ENCODE peak calls at places on chromosome 13, in nine cellular contexts. U, A, V, H, R, I, Z, G and L are unnamed samples.

GRCh38 chr13:30877335-30877734 is 28.7 kb upstream of the MEDAG start:
- DNase-seq in U (no peak), A (no peak), V (no peak), H (no peak), R (no peak), I (peak), Z (no peak), G (peak), L (no peak)

GRCh38 chr13:42807866-42808265 is 26.5 kb downstream of the FAM216B start:
- DNase-seq in U (no peak), A (no peak), V (no peak), H (no peak), R (no peak), I (peak), Z (no peak), G (peak), L (no peak)

GRCh38 chr13:66803759-66804456 is 426.2 kb downstream of the PCDH9 start:
- DNase-seq in U (no peak), A (no peak), V (no peak), H (no peak), R (no peak), I (peak), Z (no peak), G (peak), L (no peak)

GRCh38 chr13:51643114-51643881 is 59.0 kb downstream of the WDFY2 start:
- DNase-seq in U (no peak), A (no peak), V (no peak), H (no peak), R (no peak), I (peak), Z (no peak), G (peak), L (no peak)

GRCh38 chr13:99085139-99085845 is 107.4 kb upstream of the DOCK9 start:
- DNase-seq in U (peak), A (peak), V (no peak), H (no peak), R (no peak), I (no peak), Z (no peak), G (no peak), L (no peak)

GRCh38 chr13:69683921-69684663 is 423.5 kb upstream of the ATXN8OS start:
- DNase-seq in U (no peak), A (no peak), V (no peak), H (no peak), R (no peak), I (no peak), Z (no peak), G (no peak), L (no peak)

GRCh38 chr13:78608705-78609463 is 5.5 kb upstream of the POU4F1 start:
- DNase-seq in U (no peak), A (peak), V (no peak), H (no peak), R (no peak), I (no peak), Z (no peak), G (no peak), L (no peak)

GRCh38 chr13:107266657-107267056 is 698.7 kb upstream of the ARGLU1 start:
- DNase-seq in U (no peak), A (no peak), V (no peak), H (no peak), R (no peak), I (no peak), Z (no peak), G (no peak), L (no peak)

GRCh38 chr13:98910501-98910951 is 67.3 kb downstream of the DOCK9 start:
- DNase-seq in U (peak), A (no peak), V (no peak), H (peak), R (no peak), I (peak), Z (no peak), G (peak), L (no peak)

GRCh38 chr13:49679244-49679643 is 12.0 kb downstream of the EBPL start:
- DNase-seq in U (no peak), A (no peak), V (no peak), H (peak), R (no peak), I (no peak), Z (no peak), G (peak), L (no peak)
- TF ChIP-seq CTCF in U (no peak), A (no peak), V (peak), H (peak), R (no peak), I (peak), Z (no peak), G (peak), L (no peak)

DNA sequence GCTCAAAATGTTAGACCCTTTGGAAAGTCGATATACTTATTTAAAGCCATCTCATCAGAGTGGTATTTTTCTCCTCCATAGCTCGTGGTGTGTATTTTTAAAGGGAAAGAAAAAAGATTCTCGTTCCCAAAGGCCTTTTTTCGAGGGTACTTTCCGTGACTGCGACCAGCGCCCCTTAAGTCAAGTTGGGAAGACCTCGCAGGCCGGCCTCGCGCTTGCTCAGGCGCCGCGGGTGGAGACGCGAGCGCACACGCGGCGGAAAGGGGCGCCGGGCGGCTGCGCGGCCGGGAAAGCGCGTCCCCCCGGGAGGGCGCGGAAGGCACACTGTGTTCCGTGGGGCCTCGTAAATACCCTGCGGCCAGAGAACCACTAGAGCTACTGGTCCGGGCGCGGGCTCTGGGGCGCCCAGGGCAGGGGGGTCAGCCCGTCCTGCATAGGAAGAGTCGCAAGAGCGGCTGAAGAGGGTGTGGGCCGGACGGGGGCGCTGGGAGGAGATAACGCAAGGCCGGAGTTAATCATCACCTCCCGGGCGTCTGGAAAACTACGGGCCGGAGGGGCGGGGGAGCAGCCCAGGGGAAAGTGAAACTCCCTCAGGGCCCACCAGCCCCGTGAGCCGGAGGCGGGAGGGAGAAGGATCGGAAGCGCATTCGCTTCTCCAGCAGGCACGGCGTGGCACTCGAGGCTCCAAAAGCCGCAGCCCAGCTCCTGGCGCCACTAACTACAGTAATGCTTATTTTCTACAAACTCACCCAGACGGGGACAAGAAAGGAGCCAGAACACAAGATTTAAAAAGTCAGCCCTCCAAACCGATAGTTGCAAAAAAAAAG is 1.2 kb upstream of the WBP4 start:
- DNase-seq in U (peak), A (peak), V (peak), H (peak), R (peak), I (peak), Z (peak), G (peak), L (peak)
- TF ChIP-seq CTCF in U (no peak), A (no peak), V (peak), H (peak), R (peak), I (peak), Z (peak), G (peak), L (peak)

GRCh38 chr13:45121421-45121820 is 1.1 kb downstream of the GTF2F2 start:
- DNase-seq in U (no peak), A (no peak), V (no peak), H (no peak), R (no peak), I (peak), Z (no peak), G (peak), L (no peak)
- TF ChIP-seq CTCF in U (no peak), A (no peak), V (no peak), H (peak), R (no peak), I (peak), Z (no peak), G (peak), L (no peak)

DNA sequence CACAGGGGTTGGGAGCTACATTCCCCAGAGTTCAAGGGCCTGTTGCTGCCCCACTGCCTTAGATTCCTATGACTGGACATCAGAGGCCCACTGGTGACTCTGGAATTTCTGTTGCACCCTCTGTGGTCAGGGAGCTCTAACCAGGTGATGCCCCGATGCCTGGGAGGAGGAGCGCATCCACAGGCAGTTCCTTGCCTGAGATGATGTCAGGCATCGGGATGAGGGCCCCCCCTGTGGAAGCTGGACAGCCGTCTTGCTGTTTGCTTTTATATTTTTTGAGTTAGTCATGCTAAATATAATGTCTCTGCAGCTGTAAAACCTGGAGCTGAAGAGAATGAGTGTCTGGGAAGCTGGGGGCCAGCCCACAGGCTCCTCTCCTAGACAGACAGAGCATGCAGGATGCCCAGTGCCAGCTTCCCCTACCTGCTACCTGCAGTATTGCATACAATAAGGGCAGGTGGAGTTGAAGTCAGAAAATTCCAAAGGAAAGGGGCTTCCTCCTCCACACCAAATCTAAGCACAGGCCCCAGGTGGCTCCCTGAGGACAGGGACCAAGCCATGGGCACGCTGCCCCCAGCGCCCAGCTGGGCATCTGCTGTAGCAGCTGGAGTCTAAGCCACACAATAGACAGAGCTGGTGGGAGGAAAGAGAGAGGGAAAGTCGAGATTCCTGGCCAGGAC is 16.2 kb downstream of the COL4A2 start:
- DNase-seq in U (no peak), A (no peak), V (no peak), H (no peak), R (no peak), I (peak), Z (no peak), G (peak), L (no peak)
- TF ChIP-seq CTCF in U (no peak), A (peak), V (no peak), H (no peak), R (no peak), I (peak), Z (no peak), G (peak), L (no peak)

DNA sequence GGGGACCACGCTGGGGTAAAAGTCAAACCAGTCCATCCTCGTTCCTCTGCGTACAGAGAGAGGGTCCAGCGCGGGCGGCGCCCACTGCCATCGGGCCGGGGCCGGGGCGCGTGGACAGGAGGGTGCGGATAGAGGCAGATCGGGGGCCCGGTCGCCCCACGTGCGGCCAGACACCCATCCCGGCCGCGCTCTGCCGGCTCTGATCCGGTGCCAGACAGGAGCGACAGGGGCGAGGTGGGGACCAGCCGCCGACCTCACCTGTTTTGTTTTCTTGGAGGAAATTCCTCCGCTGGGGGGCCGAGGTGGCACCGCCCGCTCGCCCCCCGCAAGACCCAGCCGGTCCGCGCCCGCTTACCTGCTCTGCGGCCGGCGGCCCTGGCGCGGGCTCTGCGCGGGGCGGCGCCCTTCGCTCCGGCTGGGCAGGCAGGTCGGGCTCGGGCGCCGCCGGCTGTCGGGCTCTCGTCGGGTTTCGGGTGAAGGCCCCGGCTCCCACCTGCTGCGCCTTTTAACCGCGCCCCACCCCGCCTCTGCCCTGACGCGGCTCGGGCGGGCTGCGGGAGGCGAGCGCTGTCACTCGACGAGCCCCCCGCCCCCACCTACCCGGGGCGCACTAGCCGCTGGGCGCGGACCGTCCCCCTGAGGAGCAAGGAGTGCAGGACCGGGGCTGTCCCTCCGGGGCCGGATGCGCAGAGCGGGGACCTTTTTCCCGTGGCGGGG is at the start of gene GJB6:
- DNase-seq in U (peak), A (peak), V (no peak), H (no peak), R (peak), I (no peak), Z (no peak), G (no peak), L (no peak)
- TF ChIP-seq CTCF in U (no peak), A (no peak), V (no peak), H (no peak), R (no peak), I (no peak), Z (no peak), G (no peak), L (no peak)

GRCh38 chr13:46176756-46177155 is 5.2 kb downstream of the LCP1 start:
- DNase-seq in U (no peak), A (no peak), V (peak), H (peak), R (no peak), I (no peak), Z (no peak), G (no peak), L (peak)
- TF ChIP-seq CTCF in U (no peak), A (no peak), V (no peak), H (no peak), R (no peak), I (no peak), Z (no peak), G (no peak), L (no peak)

DNA sequence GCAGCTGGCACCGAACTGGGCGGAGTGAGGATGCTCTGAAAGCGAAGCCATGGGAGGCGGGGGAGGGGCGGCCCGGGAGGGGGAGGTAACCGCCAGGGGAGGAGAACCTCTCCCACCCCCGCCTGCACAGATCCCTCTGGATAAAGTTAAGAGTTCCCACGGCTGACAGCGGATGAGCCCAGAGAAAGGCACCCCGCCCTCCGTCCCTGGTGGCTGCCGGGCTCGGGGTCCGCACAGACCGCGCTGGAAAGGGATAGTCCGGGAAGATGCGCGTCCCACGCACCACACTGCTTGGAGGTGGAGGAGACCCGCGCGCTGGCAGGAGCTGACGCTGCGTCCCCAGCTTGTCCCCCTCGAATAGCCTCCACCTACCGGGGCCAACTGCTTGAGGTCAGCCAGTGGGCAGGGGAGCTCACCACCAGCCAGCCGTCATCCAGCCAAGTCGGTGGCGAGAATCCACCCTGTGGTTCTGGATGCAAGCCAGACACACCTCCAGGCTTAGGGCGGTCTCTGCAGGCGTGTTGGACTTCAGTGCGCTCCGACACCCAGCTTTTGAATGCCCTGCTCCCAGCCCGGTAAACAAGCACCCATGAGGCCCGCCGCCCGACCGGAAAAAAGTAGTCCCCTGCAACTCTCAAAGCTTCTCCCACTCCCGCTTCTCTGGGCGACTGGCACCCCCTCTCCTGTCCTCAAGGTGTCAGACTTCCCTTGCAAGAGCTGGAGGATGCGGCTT is at the start of gene TRPC4:
- DNase-seq in U (no peak), A (peak), V (no peak), H (no peak), R (peak), I (peak), Z (peak), G (peak), L (no peak)
- TF ChIP-seq CTCF in U (no peak), A (peak), V (peak), H (peak), R (peak), I (peak), Z (no peak), G (peak), L (no peak)

GRCh38 chr13:41029629-41030028 is 10.5 kb upstream of the ELF1 start:
- DNase-seq in U (no peak), A (peak), V (no peak), H (no peak), R (no peak), I (no peak), Z (no peak), G (no peak), L (no peak)
- TF ChIP-seq CTCF in U (peak), A (no peak), V (peak), H (peak), R (no peak), I (no peak), Z (no peak), G (no peak), L (no peak)